ENCODE peak calls at places on chromosomes 6 and 20, in six cellular contexts. W is HepG2, E is WTC11, J is K562, Q is GM12878, P is H1. M is an unnamed sample.

GRCh38 chr6:110284877-110285276 is 73.3 kb downstream of the METTL24 start:
- DNase-seq in W (no peak), E (no peak), J (no peak), Q (no peak), P (no peak), M (no peak)

GRCh38 chr20:37392441-37393195 is 46.7 kb downstream of the SRC start:
- DNase-seq in W (peak), E (peak), J (peak), Q (no peak), P (no peak), M (peak)

GRCh38 chr6:143248359-143248758 is 187.7 kb downstream of the AIG1 start:
- DNase-seq in W (no peak), E (no peak), J (no peak), Q (no peak), P (no peak), M (no peak)

GRCh38 chr20:59046862-59047261 is 4.3 kb upstream of the PRELID3B start:
- DNase-seq in W (no peak), E (no peak), J (no peak), Q (no peak), P (no peak), M (no peak)

GRCh38 chr6:148128014-148128730 is 214.5 kb upstream of the SASH1 start:
- DNase-seq in W (no peak), E (no peak), J (no peak), Q (no peak), P (no peak), M (no peak)

GRCh38 chr6:126957721-126958120 is 160.8 kb upstream of the RSPO3 start:
- DNase-seq in W (no peak), E (no peak), J (no peak), Q (no peak), P (no peak), M (no peak)

GRCh38 chr20:18180815-18181214 is 43.2 kb downstream of the KAT14 start:
- DNase-seq in W (no peak), E (no peak), J (no peak), Q (no peak), P (no peak), M (no peak)

GRCh38 chr6:166691199-166691598 is 64.1 kb upstream of the RPS6KA2 start:
- DNase-seq in W (no peak), E (no peak), J (no peak), Q (no peak), P (no peak), M (no peak)

GRCh38 chr6:93210908-93211307 is 208.5 kb downstream of the EPHA7 start:
- DNase-seq in W (no peak), E (no peak), J (no peak), Q (no peak), P (no peak), M (no peak)

GRCh38 chr6:148413321-148414094 is 70.9 kb downstream of the SASH1 start:
- DNase-seq in W (no peak), E (no peak), J (no peak), Q (no peak), P (no peak), M (no peak)

GRCh38 chr6:84788689-84789088 is 24.3 kb upstream of the TBX18 start:
- DNase-seq in W (no peak), E (no peak), J (no peak), Q (no peak), P (no peak), M (no peak)

GRCh38 chr20:10547276-10548114 is 112.4 kb downstream of the SLX4IP start:
- DNase-seq in W (no peak), E (no peak), J (no peak), Q (no peak), P (no peak), M (no peak)

GRCh38 chr6:113649276-113649675 is 207.9 kb upstream of the MARCKS start:
- DNase-seq in W (no peak), E (no peak), J (no peak), Q (no peak), P (no peak), M (no peak)

GRCh38 chr20:47021850-47022249 is 127.2 kb downstream of the EYA2 start:
- DNase-seq in W (peak), E (no peak), J (no peak), Q (no peak), P (no peak), M (no peak)

GRCh38 chr6:113185299-113185698 is 671.8 kb upstream of the MARCKS start:
- DNase-seq in W (no peak), E (no peak), J (no peak), Q (no peak), P (no peak), M (no peak)

GRCh38 chr6:5379647-5380242 is 118.4 kb downstream of the FARS2 start:
- DNase-seq in W (peak), E (peak), J (peak), Q (peak), P (peak), M (peak)

GRCh38 chr20:19938421-19938787 is 78.8 kb upstream of the NAA20 start:
- DNase-seq in W (no peak), E (no peak), J (no peak), Q (no peak), P (no peak), M (no peak)

GRCh38 chr6:14549319-14549770 is 431.8 kb downstream of the CD83 start:
- DNase-seq in W (no peak), E (no peak), J (no peak), Q (no peak), P (no peak), M (no peak)

GRCh38 chr6:134750669-134751068 is 199.2 kb downstream of the ALDH8A1 start:
- DNase-seq in W (no peak), E (no peak), J (no peak), Q (no peak), P (no peak), M (no peak)

GRCh38 chr6:93859964-93860363 is 440.6 kb upstream of the EPHA7 start:
- DNase-seq in W (no peak), E (no peak), J (no peak), Q (no peak), P (no peak), M (no peak)

GRCh38 chr20:35385733-35386132 is 26.0 kb downstream of the UQCC1 start:
- DNase-seq in W (no peak), E (no peak), J (no peak), Q (no peak), P (no peak), M (no peak)

GRCh38 chr6:47042238-47042843 is at the start of gene ADGRF1:
- DNase-seq in W (no peak), E (no peak), J (no peak), Q (no peak), P (no peak), M (no peak)

GRCh38 chr20:41138217-41138526 is 829 bp downstream of the PLCG1 start:
- DNase-seq in W (peak), E (no peak), J (no peak), Q (no peak), P (no peak), M (no peak)

GRCh38 chr6:10403385-10404106 is 11.3 kb downstream of the TFAP2A start:
- DNase-seq in W (no peak), E (no peak), J (peak), Q (no peak), P (no peak), M (no peak)

GRCh38 chr6:53851561-53851960 is 56.8 kb downstream of the LRRC1 start:
- DNase-seq in W (no peak), E (no peak), J (no peak), Q (no peak), P (no peak), M (no peak)

GRCh38 chr6:113015249-113015648 is 668.1 kb downstream of the RFPL4B start:
- DNase-seq in W (no peak), E (no peak), J (no peak), Q (no peak), P (no peak), M (no peak)

GRCh38 chr20:5313916-5314315 is 2.8 kb downstream of the PROKR2 start:
- DNase-seq in W (no peak), E (no peak), J (no peak), Q (no peak), P (no peak), M (no peak)

GRCh38 chr20:4160761-4161305 is 145.5 kb upstream of the RNF24 start:
- DNase-seq in W (peak), E (peak), J (no peak), Q (no peak), P (peak), M (no peak)

GRCh38 chr6:158086054-158086705 is 81.9 kb downstream of the SERAC1 start:
- DNase-seq in W (no peak), E (no peak), J (no peak), Q (no peak), P (peak), M (no peak)

GRCh38 chr6:73227606-73228255 is 2.4 kb upstream of the KHDC1L start:
- DNase-seq in W (no peak), E (no peak), J (no peak), Q (no peak), P (no peak), M (no peak)

GRCh38 chr6:116405147-116405546 is 34.4 kb downstream of the DSE start:
- DNase-seq in W (no peak), E (no peak), J (no peak), Q (peak), P (no peak), M (peak)

GRCh38 chr20:60143450-60143849 is 185.2 kb downstream of the CDH26 start:
- DNase-seq in W (no peak), E (no peak), J (no peak), Q (no peak), P (no peak), M (no peak)

GRCh38 chr6:90241229-90241873 is 55.3 kb downstream of the BACH2 start:
- DNase-seq in W (no peak), E (peak), J (no peak), Q (no peak), P (no peak), M (peak)

GRCh38 chr6:144151010-144151727 is 852 bp downstream of the STX11 start:
- DNase-seq in W (no peak), E (no peak), J (no peak), Q (peak), P (no peak), M (peak)

GRCh38 chr6:56573624-56574023 is 69.1 kb downstream of the DST start:
- DNase-seq in W (peak), E (no peak), J (no peak), Q (no peak), P (no peak), M (no peak)

GRCh38 chr6:56574292-56574691 is 68.4 kb downstream of the DST start:
- DNase-seq in W (no peak), E (no peak), J (no peak), Q (no peak), P (no peak), M (no peak)

GRCh38 chr6:56571605-56572004 is 71.1 kb downstream of the DST start:
- DNase-seq in W (peak), E (no peak), J (no peak), Q (no peak), P (no peak), M (no peak)

GRCh38 chr6:56573142-56573541 is 69.5 kb downstream of the DST start:
- DNase-seq in W (no peak), E (no peak), J (no peak), Q (no peak), P (no peak), M (no peak)

DNA sequence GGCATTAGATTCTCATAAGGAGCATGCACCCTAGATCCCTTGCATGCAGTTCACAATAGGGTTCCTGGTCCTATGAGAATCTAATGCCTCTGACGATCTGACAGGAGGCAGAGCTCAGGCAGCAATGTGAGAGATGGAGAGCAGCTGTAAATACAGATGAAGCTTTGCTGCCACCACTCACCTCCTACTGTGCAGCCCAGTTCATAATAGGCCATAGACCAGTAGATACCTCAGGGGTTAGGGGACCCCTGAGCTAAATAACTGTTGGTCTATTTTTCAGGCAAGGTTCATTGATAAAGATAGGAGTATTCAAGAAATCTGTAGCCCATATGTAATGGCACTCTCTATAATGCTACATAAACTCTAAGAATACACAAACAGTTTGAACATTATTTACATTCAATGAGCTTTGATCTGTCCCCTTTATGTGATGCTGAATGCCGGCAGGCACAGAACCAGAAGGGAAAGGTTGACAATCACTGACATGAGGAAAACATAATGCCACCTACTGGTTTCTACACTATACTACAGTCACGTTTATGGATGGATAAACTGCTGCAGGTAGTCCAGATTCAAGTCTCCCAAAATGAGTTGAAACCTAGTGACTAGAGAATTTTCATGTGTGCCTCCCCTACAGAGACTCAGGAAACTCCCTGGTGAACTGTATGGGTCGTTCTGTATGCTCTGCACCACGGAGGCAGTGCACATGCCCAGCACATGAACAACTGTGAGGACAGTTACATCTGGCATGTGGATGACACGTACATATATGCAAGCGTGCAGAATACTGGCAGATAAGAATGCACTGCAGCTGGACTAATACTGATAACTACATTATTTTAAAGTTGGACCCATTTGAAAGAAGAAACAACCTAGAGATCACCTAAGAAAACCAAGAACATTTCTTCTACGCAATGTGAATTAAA is 72.0 kb downstream of the DST start:
- DNase-seq in W (peak), E (no peak), J (no peak), Q (no peak), P (no peak), M (peak)
- TF ChIP-seq SP1 in W (no peak), E (no peak), J (no peak), Q (no peak), P (no peak), M (no peak)

DNA sequence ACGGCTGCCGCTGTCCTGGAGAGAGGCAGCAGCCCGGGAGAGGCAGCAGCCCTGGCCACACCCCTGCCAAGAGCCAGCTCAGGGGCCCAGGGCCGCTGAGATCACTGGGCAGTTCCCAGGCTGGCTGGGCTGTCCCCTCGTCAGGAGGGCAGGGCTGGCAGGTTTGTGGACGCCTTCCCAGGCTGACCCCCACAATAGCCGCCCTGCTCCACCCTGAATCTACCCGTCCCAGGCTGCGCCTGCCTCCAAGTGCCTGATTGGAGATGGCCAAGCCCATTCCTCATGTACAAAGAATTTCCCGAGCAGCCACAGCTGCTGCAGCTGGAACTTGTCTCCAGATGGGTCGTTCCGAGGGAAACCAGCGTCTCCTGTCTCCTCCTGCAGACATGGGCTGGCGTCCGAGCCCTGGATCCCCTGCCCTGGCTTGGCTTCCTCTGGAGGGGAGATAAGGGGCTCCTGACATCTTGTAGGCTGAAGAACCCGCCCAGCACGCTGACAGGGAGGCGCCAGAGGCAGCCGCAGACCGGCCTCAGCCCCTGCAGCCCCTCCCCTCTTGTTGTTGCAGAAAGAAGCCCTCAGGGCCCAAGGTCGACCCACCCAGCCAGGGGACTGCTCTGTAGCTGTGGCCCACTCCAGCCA is 9.4 kb upstream of the GATA5 start:
- DNase-seq in W (no peak), E (peak), J (peak), Q (no peak), P (no peak), M (no peak)
- TF ChIP-seq SP1 in W (no peak), E (no peak), J (no peak), Q (no peak), P (no peak), M (no peak)

DNA sequence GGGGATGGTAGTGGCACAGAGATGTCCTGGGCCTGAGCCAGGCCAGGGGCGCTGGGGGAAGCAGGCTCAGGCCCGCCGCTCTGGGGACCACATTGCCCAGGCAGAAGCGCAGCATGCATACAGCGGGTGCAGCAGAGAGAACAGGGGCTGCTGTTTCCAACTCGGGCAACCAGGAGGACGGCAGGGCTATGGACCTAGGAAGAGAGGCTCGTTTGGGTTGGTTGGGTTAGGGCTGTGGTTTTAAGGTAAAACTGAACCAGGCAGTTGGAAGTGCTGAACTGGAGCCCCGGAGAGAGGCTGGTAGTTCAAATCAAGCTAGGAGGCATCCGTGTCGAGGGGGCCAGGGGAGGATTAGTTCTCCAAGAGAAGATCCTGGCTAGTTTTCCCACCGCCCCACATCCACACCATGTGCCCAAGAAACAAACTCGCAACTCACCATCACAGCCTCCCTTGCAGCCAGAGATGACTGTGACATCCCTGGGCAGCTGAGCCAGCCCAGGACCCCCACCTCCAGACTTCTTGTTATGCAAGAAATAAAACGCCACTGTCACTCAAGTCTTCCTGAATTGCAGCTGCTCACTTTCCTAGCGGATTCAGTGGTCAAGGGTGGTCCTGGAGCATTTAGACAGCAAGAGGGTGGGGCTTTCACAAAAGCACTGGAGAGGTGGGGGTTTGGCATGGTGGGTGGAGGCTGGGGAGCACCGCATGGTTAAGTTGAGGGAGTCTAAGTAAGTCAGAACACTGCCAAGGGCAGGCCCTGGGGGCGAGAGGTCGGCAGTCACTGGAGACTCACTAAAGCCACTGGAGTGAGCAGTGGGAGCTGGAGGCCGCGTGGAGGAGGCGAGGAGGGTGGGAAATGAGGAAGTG is 161.2 kb downstream of the GRM4 start:
- DNase-seq in W (no peak), E (no peak), J (no peak), Q (no peak), P (peak), M (no peak)
- TF ChIP-seq SP1 in W (no peak), E (no peak), J (no peak), Q (no peak), P (no peak), M (no peak)

GRCh38 chr6:168732676-168733075 is 291.7 kb downstream of the SMOC2 start:
- DNase-seq in W (no peak), E (no peak), J (no peak), Q (no peak), P (no peak), M (no peak)

GRCh38 chr6:168736039-168736438 is 295.1 kb downstream of the SMOC2 start:
- DNase-seq in W (no peak), E (no peak), J (no peak), Q (no peak), P (no peak), M (no peak)

GRCh38 chr6:168734523-168734922 is 293.5 kb downstream of the SMOC2 start:
- DNase-seq in W (no peak), E (no peak), J (no peak), Q (no peak), P (no peak), M (no peak)

GRCh38 chr6:168735268-168735949 is 294.4 kb downstream of the SMOC2 start:
- DNase-seq in W (no peak), E (no peak), J (no peak), Q (no peak), P (no peak), M (no peak)

DNA sequence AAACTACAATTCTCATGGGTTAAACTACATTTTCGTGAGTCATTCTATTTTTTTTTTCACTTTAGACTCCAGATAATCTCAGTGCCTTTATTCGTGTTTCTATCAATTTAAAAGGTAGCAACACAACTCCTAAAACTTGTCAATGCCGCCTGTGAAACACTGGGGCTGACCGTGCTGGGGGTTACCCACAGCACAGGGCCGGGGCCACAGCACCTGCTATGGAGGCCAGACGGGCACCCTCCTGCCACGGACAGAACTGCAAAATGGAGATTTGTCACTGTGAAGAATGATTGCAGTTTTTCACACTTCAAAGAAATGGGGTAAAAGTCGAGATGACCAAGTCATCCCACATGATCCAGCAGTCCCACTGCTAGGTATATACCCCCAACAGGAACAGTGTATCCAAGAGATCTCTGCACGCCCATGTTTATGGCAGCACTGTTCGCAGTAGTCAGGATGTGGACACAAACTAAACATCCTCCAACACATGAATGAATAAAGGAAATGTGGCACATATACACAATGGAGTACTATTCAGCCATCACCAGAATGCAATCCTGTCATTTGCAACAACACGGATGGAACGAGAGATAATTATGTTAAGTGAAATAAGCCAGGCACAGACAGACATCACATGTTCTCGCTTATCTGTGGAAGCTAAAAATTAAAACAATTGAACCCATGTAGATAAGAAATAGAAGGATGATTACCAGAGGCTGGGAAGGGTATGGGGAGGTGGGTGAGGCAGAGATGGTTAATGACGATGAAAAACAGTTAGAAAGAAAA is 290.1 kb downstream of the SMOC2 start:
- DNase-seq in W (no peak), E (no peak), J (no peak), Q (no peak), P (no peak), M (no peak)
- TF ChIP-seq SP1 in W (no peak), E (no peak), J (no peak), Q (no peak), P (no peak), M (no peak)

M was measured in HEK293T.